ENCODE peak calls at places on chromosomes 12 and 14, in nine cellular contexts. U is cardiac fibroblast; Z is EH; L is choroid plexus epithelial cell; V is mucosa of gallbladder; Q is stimulated activated CD8-positive, alpha-beta memory T cell treated with anti-CD3 and anti-CD28 coated beads, Interleukin-7, amount 100 ng/mL, for 1 hour; M is T-helper 2 cell; Y is 8988T; E is RCC 7860. R is an unnamed sample.
A peak's percentile ranks its signal among the peaks of the same experiment; 100 is the strongest.

GRCh38 chr14:92848941-92849340 is 54.8 kb downstream of the GOLGA5 start:
- DNase-seq in Z (no peak), L (no peak), V (no peak), U (no peak), M (no peak), Q (no peak), E (no peak), Y (no peak), R (no peak)

GRCh38 chr12:51183816-51184215 is 10.9 kb upstream of the TFCP2 start:
- DNase-seq in U (peak; percentile 14), E (no peak), L (peak; percentile 56), Y (no peak), Q (no peak), M (no peak), Z (peak; percentile 63), V (peak; percentile 29), R (no peak)

GRCh38 chr12:76029982-76030377 is 1.6 kb downstream of the PHLDA1 start:
- DNase-seq in Q (no peak), L (peak; percentile 62), E (peak; percentile 49), Z (peak; percentile 57), V (no peak), M (no peak), Y (no peak), U (peak; percentile 70), R (no peak)

GRCh38 chr12:32918890-32919791 is 22.6 kb upstream of the PKP2 start:
- DNase-seq in M (no peak), U (peak; percentile 95), V (no peak), Z (peak; percentile 18), Y (no peak), E (no peak), L (peak; percentile 97), Q (no peak), R (no peak)

GRCh38 chr14:80037349-80037748 is 174.0 kb downstream of the DIO2 start:
- DNase-seq in Y (no peak), U (no peak), V (no peak), Q (no peak), Z (no peak), E (no peak), M (no peak), L (no peak), R (no peak)

GRCh38 chr14:22314183-22314820 is 274.7 kb downstream of the DAD1 start:
- DNase-seq in Z (peak; percentile 53), V (no peak), E (no peak), U (peak; percentile 75), Y (no peak), L (peak; percentile 81), Q (no peak), M (peak; percentile 30), R (peak; percentile 8)

GRCh38 chr14:37275963-37276362 is 78.2 kb downstream of the MIPOL1 start:
- DNase-seq in Y (no peak), E (no peak), Z (no peak), L (no peak), Q (no peak), M (no peak), U (no peak), V (no peak), R (no peak)

GRCh38 chr14:75720828-75721227 is 59.8 kb downstream of the TTLL5 start:
- DNase-seq in Y (no peak), Q (no peak), U (peak; percentile 43), V (peak; percentile 83), E (no peak), M (no peak), Z (peak; percentile 36), L (peak; percentile 80), R (no peak)

GRCh38 chr12:2064078-2064507 is 11.3 kb downstream of the CACNA1C start:
- DNase-seq in U (peak; percentile 47), Z (peak; percentile 70), L (peak; percentile 84), Q (no peak), E (no peak), Y (no peak), M (peak; percentile 75), V (no peak), R (no peak)

GRCh38 chr14:28761438-28762289 is 4.9 kb upstream of the FOXG1 start:
- DNase-seq in L (no peak), Y (no peak), E (no peak), Q (no peak), V (no peak), U (no peak), M (no peak), Z (no peak), R (no peak)

GRCh38 chr14:103422981-103423600 is 37.9 kb downstream of the MARK3 start:
- DNase-seq in E (peak; percentile 11), L (peak; percentile 92), V (no peak), Q (no peak), Z (peak; percentile 91), Y (no peak), U (peak; percentile 77), M (no peak), R (no peak)

GRCh38 chr14:53047302-53047701 is 96.5 kb upstream of the FERMT2 start:
- DNase-seq in Y (no peak), V (no peak), L (no peak), Z (peak; percentile 95), Q (no peak), M (no peak), E (no peak), U (no peak), R (no peak)

GRCh38 chr12:6698352-6699046 is 2.1 kb downstream of the PIANP start:
- DNase-seq in Q (no peak), U (no peak), E (no peak), M (no peak), L (no peak), V (no peak), Y (no peak), Z (no peak), R (no peak)

GRCh38 chr12:13187399-13187798 is 9.1 kb upstream of the EMP1 start:
- DNase-seq in L (peak; percentile 59), V (no peak), Q (no peak), E (peak; percentile 49), M (no peak), Y (peak; percentile 21), U (peak; percentile 86), Z (peak; percentile 89), R (peak; percentile 30)

GRCh38 chr12:44874981-44875416 is 1.1 kb downstream of the NELL2 start:
- DNase-seq in E (no peak), Y (no peak), V (no peak), U (no peak), M (peak; percentile 7), L (no peak), Z (no peak), Q (peak; percentile 1), R (no peak)

GRCh38 chr12:88305491-88305890 is 163.4 kb downstream of the TMTC3 start:
- DNase-seq in L (no peak), E (no peak), V (no peak), Y (no peak), Z (peak; percentile 37), Q (no peak), M (no peak), U (no peak), R (no peak)

GRCh38 chr12:48817957-48818830 is at the start of gene CACNB3:
- DNase-seq in M (peak; percentile 81), E (peak; percentile 24), U (peak; percentile 43), Q (peak; percentile 64), Y (peak; percentile 80), Z (peak; percentile 71), L (peak; percentile 45), V (peak; percentile 69), R (peak; percentile 64)

GRCh38 chr14:42113358-42114070 is 506.8 kb downstream of the LRFN5 start:
- DNase-seq in V (no peak), L (no peak), Z (no peak), M (no peak), U (no peak), E (no peak), Q (no peak), Y (no peak), R (no peak)

GRCh38 chr14:80477388-80478160 is 266.3 kb upstream of the DIO2 start:
- DNase-seq in Q (no peak), E (no peak), Y (no peak), M (peak; percentile 7), V (no peak), Z (peak; percentile 63), U (peak; percentile 52), L (peak; percentile 34), R (no peak)

GRCh38 chr14:98229676-98230366 is 1042.2 kb downstream of the BCL11B start:
- DNase-seq in Y (no peak), E (no peak), Z (no peak), Q (no peak), U (no peak), M (peak; percentile 43), L (no peak), V (no peak), R (no peak)

GRCh38 chr14:101808020-101808641 is 46.6 kb downstream of the PPP2R5C start:
- DNase-seq in Q (no peak), L (no peak), V (no peak), Z (peak; percentile 27), Y (no peak), E (no peak), U (no peak), M (no peak), R (no peak)

GRCh38 chr14:24948261-24948847 is 101.6 kb downstream of the STXBP6 start:
- DNase-seq in U (no peak), Y (no peak), E (no peak), M (no peak), Q (no peak), V (no peak), Z (no peak), L (no peak), R (no peak)

GRCh38 chr12:103273645-103274044 is 222.1 kb downstream of the C12orf42 start:
- DNase-seq in Z (no peak), M (no peak), Y (no peak), E (no peak), U (no peak), Q (no peak), L (no peak), V (no peak), R (no peak)

GRCh38 chr12:26651566-26652188 is 181.3 kb downstream of the ITPR2 start:
- DNase-seq in U (peak; percentile 86), V (peak; percentile 54), L (peak; percentile 90), Q (no peak), Z (peak; percentile 80), E (peak; percentile 73), M (peak; percentile 41), Y (peak; percentile 9), R (peak; percentile 35)

GRCh38 chr12:130644566-130644965 is 71.5 kb downstream of the RIMBP2 start:
- DNase-seq in Z (no peak), Q (no peak), E (no peak), Y (no peak), V (no peak), U (no peak), M (no peak), L (no peak), R (no peak)

GRCh38 chr14:81453166-81453766 is 53.1 kb upstream of the STON2 start:
- DNase-seq in E (no peak), L (peak; percentile 78), U (peak; percentile 72), Y (no peak), Z (peak; percentile 52), M (peak; percentile 63), V (peak; percentile 63), Q (peak; percentile 29), R (no peak)

GRCh38 chr14:82009076-82009475 is 475.4 kb upstream of the SEL1L start:
- DNase-seq in M (no peak), Y (no peak), U (no peak), Q (no peak), E (no peak), L (no peak), V (no peak), Z (no peak), R (no peak)

GRCh38 chr14:83441801-83442200 is 1908.1 kb upstream of the SEL1L start:
- DNase-seq in U (no peak), E (no peak), L (no peak), Z (no peak), Y (no peak), V (no peak), Q (no peak), M (no peak), R (no peak)

GRCh38 chr12:27123642-27124041 is 41.3 kb upstream of the C12orf71 start:
- DNase-seq in Q (no peak), E (no peak), Y (no peak), Z (peak; percentile 30), U (peak; percentile 51), M (peak; percentile 51), L (peak; percentile 41), V (no peak), R (no peak)

GRCh38 chr12:75960086-75960910 is 71.3 kb downstream of the PHLDA1 start:
- DNase-seq in Q (no peak), V (peak; percentile 53), Y (no peak), L (peak; percentile 13), M (no peak), U (no peak), Z (peak; percentile 37), E (no peak), R (no peak)

GRCh38 chr12:122874081-122874480 is 21.8 kb downstream of the VPS37B start:
- DNase-seq in M (no peak), E (no peak), L (no peak), Y (no peak), Z (no peak), V (no peak), Q (no peak), U (no peak), R (no peak)